ENCODE peak calls at places on chromosomes 12 and 14, in four cellular contexts. O is lower leg skin, N is GM12865, E is dorsolateral prefrontal cortex. C is an unnamed sample.

GRCh38 chr14:58919262-58919661 is 269.2 kb upstream of the DAAM1 start:
- DNase-seq in O (no peak), N (peak; percentile 19), E (no peak), C (no peak)

GRCh38 chr12:43540474-43540873 is 11.5 kb downstream of the ADAMTS20 start:
- DNase-seq in O (no peak), N (no peak), E (no peak), C (no peak)

GRCh38 chr14:92651106-92651792 is 97.2 kb downstream of the LGMN start:
- DNase-seq in O (peak; percentile 37), N (peak; percentile 90), E (peak; percentile 49), C (no peak)

GRCh38 chr12:110765144-110765543 is 22.5 kb upstream of the PPP1CC start:
- DNase-seq in O (no peak), N (no peak), E (no peak), C (no peak)

GRCh38 chr12:109255377-109255776 is 53.7 kb downstream of the FOXN4 start:
- DNase-seq in O (no peak), N (peak; percentile 14), E (peak; percentile 45), C (no peak)

GRCh38 chr14:100080206-100080605 is 15.0 kb downstream of the EVL start:
- DNase-seq in O (no peak), N (no peak), E (no peak), C (no peak)

GRCh38 chr14:42113358-42114070 is 506.8 kb downstream of the LRFN5 start:
- DNase-seq in O (no peak), N (no peak), E (no peak), C (no peak)

GRCh38 chr12:47838286-47838931 is 18.7 kb upstream of the HDAC7 start:
- DNase-seq in O (no peak), N (peak; percentile 42), E (no peak), C (peak; percentile 45)

GRCh38 chr14:58713677-58714076 is 75.9 kb downstream of the DACT1 start:
- DNase-seq in O (no peak), N (no peak), E (no peak), C (no peak)

GRCh38 chr12:58906917-58907316 is 13.4 kb downstream of the LRIG3 start:
- DNase-seq in O (no peak), N (no peak), E (no peak), C (no peak)

GRCh38 chr12:29741342-29742241 is 42.1 kb downstream of the TMTC1 start:
- DNase-seq in O (no peak), N (no peak), E (no peak), C (no peak)

GRCh38 chr14:73386342-73386741 is 72.0 kb downstream of the NUMB start:
- DNase-seq in O (no peak), N (no peak), E (no peak), C (no peak)

GRCh38 chr12:106693421-106693820 is 81.1 kb upstream of the RIC8B start:
- DNase-seq in O (no peak), N (no peak), E (no peak), C (no peak)

GRCh38 chr12:14873440-14874185 is 12.0 kb downstream of the MGP start:
- DNase-seq in O (no peak), N (peak; percentile 12), E (no peak), C (no peak)

DNA sequence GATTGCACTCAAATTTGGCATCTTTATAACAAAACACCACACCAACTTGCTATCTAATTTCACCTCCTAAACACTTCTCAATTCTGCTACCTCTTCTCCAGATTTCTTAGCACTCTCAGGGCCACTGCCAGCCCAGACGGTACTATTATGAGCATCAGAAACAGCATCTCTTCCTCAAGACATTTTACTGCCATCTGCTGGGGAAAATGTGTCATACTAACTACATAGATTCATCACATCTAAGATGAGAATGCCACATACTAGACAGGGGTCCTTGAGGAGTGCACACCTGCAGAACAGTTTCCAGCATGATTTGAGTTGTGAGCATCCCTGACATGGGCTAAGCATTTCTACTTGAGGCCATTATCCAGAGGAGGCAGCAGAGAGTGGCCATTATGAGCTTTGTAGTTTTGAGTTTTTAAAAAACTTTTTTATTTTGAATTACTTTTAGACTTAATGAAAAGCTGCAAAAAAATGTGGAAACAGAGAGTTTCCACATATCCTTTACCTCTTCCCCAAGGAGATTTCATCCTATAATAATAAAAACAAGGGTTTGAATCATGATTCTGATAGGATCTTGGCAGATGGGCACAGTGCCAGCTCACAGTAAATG is 15.1 kb upstream of the GRIP1 start:
- DNase-seq in O (peak; percentile 19), N (peak; percentile 81), E (no peak), C (peak; percentile 9)
- TF ChIP-seq CTCF in O (no peak), N (peak; percentile 55), E (peak; percentile 56), C (peak; percentile 73)

DNA sequence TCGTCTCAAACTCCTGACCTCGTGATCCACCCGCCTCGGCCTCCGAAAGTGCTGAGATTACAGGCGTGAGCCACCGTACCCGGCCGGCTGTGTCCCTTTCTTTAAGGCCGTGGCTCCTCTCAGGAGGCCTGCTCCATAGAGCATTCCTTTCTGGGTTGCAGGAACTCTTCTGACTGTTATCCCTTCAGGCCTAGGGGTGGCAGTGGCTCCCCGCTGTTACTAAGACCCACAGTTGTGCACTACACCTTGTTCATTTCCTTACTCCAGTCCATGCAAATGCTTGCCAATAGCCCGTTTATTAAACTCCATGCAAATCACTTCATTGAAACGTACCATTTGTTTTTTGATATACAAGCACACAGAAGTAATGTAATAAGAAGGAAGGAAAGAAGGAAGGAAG is 234.7 kb downstream of the BCAT1 start:
- DNase-seq in O (no peak), N (no peak), E (no peak), C (no peak)
- TF ChIP-seq CTCF in O (no peak), N (no peak), E (no peak), C (no peak)

GRCh38 chr14:49139593-49139992 is 446.6 kb downstream of the RPS29 start:
- DNase-seq in O (no peak), N (no peak), E (no peak), C (no peak)

GRCh38 chr14:49134940-49135339 is 451.2 kb downstream of the RPS29 start:
- DNase-seq in O (no peak), N (no peak), E (no peak), C (no peak)
- TF ChIP-seq CTCF in O (no peak), N (no peak), E (no peak), C (no peak)

GRCh38 chr14:35534130-35534883 is at the start of gene INSM2:
- DNase-seq in O (no peak), N (peak; percentile 28), E (no peak), C (no peak)
- TF ChIP-seq CTCF in O (no peak), N (peak; percentile 12), E (no peak), C (peak; percentile 42)